ENCODE peak calls at places on chromosome 15, in six cellular contexts. One of them, this sample, is unnamed.
A peak's percentile ranks its signal among the peaks of the same experiment; 100 is the strongest.

GRCh38 chr15:78077860-78078187 is 313 bp upstream of the TBC1D2B start:
- DNase-seq in PC-3: peak; percentile 38
- DNase-seq in fibroblast of lung: peak; percentile 40
- DNase-seq in astrocyte: no peak
- DNase-seq in PC-9: no peak
- DNase-seq in DND-41: no peak
- DNase-seq in this sample: no peak

GRCh38 chr15:64828985-64829384 is 3.5 kb upstream of the PIF1 start:
- DNase-seq in PC-3: peak; percentile 67
- DNase-seq in fibroblast of lung: no peak
- DNase-seq in astrocyte: peak; percentile 26
- DNase-seq in PC-9: no peak
- DNase-seq in DND-41: no peak
- DNase-seq in this sample: no peak

GRCh38 chr15:89749951-89750559 is 994 bp downstream of the MESP1 start:
- DNase-seq in PC-3: peak; percentile 27
- DNase-seq in fibroblast of lung: no peak
- DNase-seq in astrocyte: no peak
- DNase-seq in PC-9: no peak
- DNase-seq in DND-41: no peak
- DNase-seq in this sample: no peak

GRCh38 chr15:71042356-71042922 is 72.8 kb upstream of the THSD4 start:
- DNase-seq in PC-3: no peak
- DNase-seq in fibroblast of lung: no peak
- DNase-seq in astrocyte: peak; percentile 22
- DNase-seq in PC-9: no peak
- DNase-seq in DND-41: no peak
- DNase-seq in this sample: no peak

GRCh38 chr15:89423981-89424380 is 72.4 kb downstream of the RHCG start:
- DNase-seq in PC-3: no peak
- DNase-seq in fibroblast of lung: no peak
- DNase-seq in astrocyte: no peak
- DNase-seq in PC-9: no peak
- DNase-seq in DND-41: no peak
- DNase-seq in this sample: no peak

GRCh38 chr15:99703603-99704443 is 29.4 kb downstream of the LYSMD4 start:
- DNase-seq in PC-3: peak; percentile 77
- DNase-seq in fibroblast of lung: peak; percentile 96
- DNase-seq in astrocyte: peak; percentile 87
- DNase-seq in PC-9: no peak
- DNase-seq in DND-41: no peak
- DNase-seq in this sample: peak; percentile 77

GRCh38 chr15:65641723-65642475 is 20.2 kb downstream of the SLC24A1 start:
- DNase-seq in PC-3: no peak
- DNase-seq in fibroblast of lung: peak; percentile 17
- DNase-seq in astrocyte: no peak
- DNase-seq in PC-9: no peak
- DNase-seq in DND-41: no peak
- DNase-seq in this sample: no peak

GRCh38 chr15:74802290-74802689 is 10.3 kb upstream of the LMAN1L start:
- DNase-seq in PC-3: no peak
- DNase-seq in fibroblast of lung: no peak
- DNase-seq in astrocyte: no peak
- DNase-seq in PC-9: no peak
- DNase-seq in DND-41: no peak
- DNase-seq in this sample: no peak

GRCh38 chr15:23472033-23472432 is 25.0 kb upstream of the GOLGA6L2 start:
- DNase-seq in PC-3: no peak
- DNase-seq in fibroblast of lung: no peak
- DNase-seq in astrocyte: no peak
- DNase-seq in PC-9: no peak
- DNase-seq in DND-41: no peak
- DNase-seq in this sample: no peak

GRCh38 chr15:90962021-90962420 is 7.3 kb downstream of the RCCD1 start:
- DNase-seq in PC-3: no peak
- DNase-seq in fibroblast of lung: no peak
- DNase-seq in astrocyte: no peak
- DNase-seq in PC-9: no peak
- DNase-seq in DND-41: no peak
- DNase-seq in this sample: no peak

GRCh38 chr15:88375234-88375926 is 91.8 kb downstream of the MRPL46 start:
- DNase-seq in PC-3: no peak
- DNase-seq in fibroblast of lung: peak; percentile 52
- DNase-seq in astrocyte: peak; percentile 91
- DNase-seq in PC-9: no peak
- DNase-seq in DND-41: no peak
- DNase-seq in this sample: no peak

GRCh38 chr15:45535486-45536042 is 13.0 kb upstream of the SLC30A4 start:
- DNase-seq in PC-3: no peak
- DNase-seq in fibroblast of lung: no peak
- DNase-seq in astrocyte: no peak
- DNase-seq in PC-9: no peak
- DNase-seq in DND-41: no peak
- DNase-seq in this sample: no peak

DNA sequence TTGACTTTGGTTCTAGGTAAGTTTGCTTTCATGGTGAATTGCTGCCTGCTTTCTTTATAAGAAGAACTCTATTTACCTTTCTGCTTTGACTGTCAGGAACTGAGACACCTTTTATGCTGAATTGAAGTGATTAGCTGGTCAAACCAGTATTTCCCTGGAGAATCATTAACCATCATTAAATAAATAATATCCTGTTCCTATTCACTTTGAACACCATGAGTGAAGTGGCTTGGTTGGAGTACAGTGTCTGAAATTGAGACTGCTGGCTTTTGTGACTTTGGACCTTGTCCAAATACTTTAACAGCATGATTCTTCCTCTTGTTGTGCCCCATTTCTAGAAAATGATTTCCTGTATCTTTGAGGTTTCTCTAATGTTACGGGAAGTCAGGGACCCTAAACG is 5.6 kb upstream of the TMEM62 start:
- DNase-seq in PC-3: peak; percentile 75
- DNase-seq in fibroblast of lung: no peak
- DNase-seq in astrocyte: no peak
- DNase-seq in PC-9: no peak
- DNase-seq in DND-41: no peak
- DNase-seq in this sample: peak; percentile 50
- H3K27ac ChIP-seq in PC-3: peak overlapping the region; percentile 35
- H3K27ac ChIP-seq in fibroblast of lung: no peak overlapping the region
- H3K27ac ChIP-seq in astrocyte: no peak overlapping the region
- H3K27ac ChIP-seq in PC-9: no peak overlapping the region
- H3K27ac ChIP-seq in DND-41: no peak overlapping the region
- H3K27ac ChIP-seq in this sample: no peak overlapping the region

GRCh38 chr15:96369825-96370621 is 39.5 kb downstream of the NR2F2 start:
- DNase-seq in PC-3: no peak
- DNase-seq in fibroblast of lung: no peak
- DNase-seq in astrocyte: no peak
- DNase-seq in PC-9: no peak
- DNase-seq in DND-41: no peak
- DNase-seq in this sample: no peak
- TF ChIP-seq EZH2 in PC-3: no peak
- TF ChIP-seq EZH2 in fibroblast of lung: no peak
- TF ChIP-seq EZH2 in astrocyte: peak; percentile 2
- TF ChIP-seq EZH2 in PC-9: no peak
- TF ChIP-seq EZH2 in DND-41: no peak
- TF ChIP-seq EZH2 in this sample: no peak

GRCh38 chr15:49236869-49237268 is 66.8 kb downstream of the GALK2 start:
- DNase-seq in PC-3: no peak
- DNase-seq in fibroblast of lung: no peak
- DNase-seq in astrocyte: no peak
- DNase-seq in PC-9: no peak
- DNase-seq in DND-41: no peak
- DNase-seq in this sample: no peak

GRCh38 chr15:49227602-49228001 is 57.6 kb downstream of the GALK2 start:
- DNase-seq in PC-3: no peak
- DNase-seq in fibroblast of lung: no peak
- DNase-seq in astrocyte: no peak
- DNase-seq in PC-9: no peak
- DNase-seq in DND-41: no peak
- DNase-seq in this sample: no peak

GRCh38 chr15:49235446-49236207 is 65.6 kb downstream of the GALK2 start:
- DNase-seq in PC-3: peak; percentile 60
- DNase-seq in fibroblast of lung: peak; percentile 94
- DNase-seq in astrocyte: peak; percentile 71
- DNase-seq in PC-9: peak; percentile 30
- DNase-seq in DND-41: peak; percentile 56
- DNase-seq in this sample: no peak

GRCh38 chr15:49229922-49230321 is 59.9 kb downstream of the GALK2 start:
- DNase-seq in PC-3: no peak
- DNase-seq in fibroblast of lung: no peak
- DNase-seq in astrocyte: no peak
- DNase-seq in PC-9: no peak
- DNase-seq in DND-41: peak; percentile 17
- DNase-seq in this sample: no peak

GRCh38 chr15:49232407-49232806 is 62.4 kb downstream of the GALK2 start:
- DNase-seq in PC-3: no peak
- DNase-seq in fibroblast of lung: no peak
- DNase-seq in astrocyte: no peak
- DNase-seq in PC-9: no peak
- DNase-seq in DND-41: no peak
- DNase-seq in this sample: no peak
- H3K9me3 ChIP-seq in PC-3: no peaks in the 10 kb centered on the region
- H3K9me3 ChIP-seq in fibroblast of lung: no peaks in the 10 kb centered on the region
- H3K9me3 ChIP-seq in astrocyte: no peaks in the 10 kb centered on the region
- H3K9me3 ChIP-seq in PC-9: no peaks in the 10 kb centered on the region
- H3K9me3 ChIP-seq in DND-41: peaks cover 2% of the 10 kb centered on the region
- H3K9me3 ChIP-seq in this sample: peaks cover 4% of the 10 kb centered on the region

DNA sequence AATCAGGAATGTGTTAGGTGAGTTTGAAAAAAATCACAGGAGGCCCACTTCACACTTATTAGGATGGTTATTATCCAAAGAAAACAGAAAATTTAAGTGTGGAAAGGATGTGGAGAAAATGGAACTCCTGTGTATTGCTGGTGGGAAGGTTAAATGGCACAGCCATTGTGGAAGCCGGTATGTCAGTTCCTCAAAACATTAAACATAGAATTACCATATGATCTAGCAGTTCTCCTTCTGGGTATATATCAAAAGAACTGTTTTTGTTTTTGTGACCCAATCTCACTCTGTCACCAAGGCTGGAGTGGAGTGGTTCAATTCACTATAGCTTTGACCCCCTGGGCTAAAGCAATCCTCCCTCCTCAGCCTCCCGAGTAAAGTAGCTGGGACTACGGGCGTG is 10.4 kb upstream of the ZFYVE19 start:
- DNase-seq in PC-3: no peak
- DNase-seq in fibroblast of lung: no peak
- DNase-seq in astrocyte: no peak
- DNase-seq in PC-9: no peak
- DNase-seq in DND-41: no peak
- DNase-seq in this sample: no peak
- H3K27ac ChIP-seq in PC-3: peak overlapping the region; percentile 2
- H3K27ac ChIP-seq in fibroblast of lung: no peak overlapping the region
- H3K27ac ChIP-seq in astrocyte: no peak overlapping the region
- H3K27ac ChIP-seq in PC-9: peak overlapping the region; percentile 54
- H3K27ac ChIP-seq in DND-41: no peak overlapping the region
- H3K27ac ChIP-seq in this sample: peak overlapping the region; percentile 26

DNA sequence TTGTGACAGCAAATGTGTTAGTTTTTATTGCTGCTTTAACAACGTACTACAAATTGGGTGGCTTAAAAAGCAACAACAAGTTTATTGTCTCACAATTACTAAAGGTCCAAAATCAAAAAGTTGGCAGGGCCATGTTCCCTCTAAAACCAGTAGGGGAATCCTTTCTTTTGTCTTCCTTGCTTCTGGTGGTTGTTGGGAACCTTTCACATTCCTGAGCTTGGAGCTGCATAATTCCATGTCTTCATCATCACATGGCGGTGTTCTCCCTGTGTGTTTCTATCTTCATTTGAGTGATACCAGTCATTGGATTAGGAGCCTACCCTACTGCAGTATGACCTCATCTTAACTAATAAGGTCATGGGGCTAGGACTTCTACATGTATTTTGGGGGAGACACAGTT is 7.4 kb downstream of the SPRED1 start:
- DNase-seq in PC-3: no peak
- DNase-seq in fibroblast of lung: no peak
- DNase-seq in astrocyte: peak; percentile 61
- DNase-seq in PC-9: no peak
- DNase-seq in DND-41: no peak
- DNase-seq in this sample: no peak
- TF ChIP-seq EZH2 in PC-3: no peak
- TF ChIP-seq EZH2 in fibroblast of lung: no peak
- TF ChIP-seq EZH2 in astrocyte: no peak
- TF ChIP-seq EZH2 in PC-9: no peak
- TF ChIP-seq EZH2 in DND-41: no peak
- TF ChIP-seq EZH2 in this sample: no peak

GRCh38 chr15:56146756-56147155 is 96.9 kb downstream of the RFX7 start:
- DNase-seq in PC-3: no peak
- DNase-seq in fibroblast of lung: peak; percentile 27
- DNase-seq in astrocyte: no peak
- DNase-seq in PC-9: no peak
- DNase-seq in DND-41: no peak
- DNase-seq in this sample: no peak

GRCh38 chr15:56149071-56149470 is 94.6 kb downstream of the RFX7 start:
- DNase-seq in PC-3: no peak
- DNase-seq in fibroblast of lung: peak; percentile 43
- DNase-seq in astrocyte: peak; percentile 43
- DNase-seq in PC-9: no peak
- DNase-seq in DND-41: no peak
- DNase-seq in this sample: no peak

GRCh38 chr15:56148099-56148498 is 95.6 kb downstream of the RFX7 start:
- DNase-seq in PC-3: no peak
- DNase-seq in fibroblast of lung: no peak
- DNase-seq in astrocyte: no peak
- DNase-seq in PC-9: no peak
- DNase-seq in DND-41: no peak
- DNase-seq in this sample: no peak

GRCh38 chr15:56150204-56150603 is 93.5 kb downstream of the RFX7 start:
- DNase-seq in PC-3: no peak
- DNase-seq in fibroblast of lung: no peak
- DNase-seq in astrocyte: no peak
- DNase-seq in PC-9: no peak
- DNase-seq in DND-41: no peak
- DNase-seq in this sample: no peak
- H3K9me3 ChIP-seq in PC-3: no peaks in the 10 kb centered on the region
- H3K9me3 ChIP-seq in fibroblast of lung: no peaks in the 10 kb centered on the region
- H3K9me3 ChIP-seq in astrocyte: no peaks in the 10 kb centered on the region
- H3K9me3 ChIP-seq in PC-9: no peaks in the 10 kb centered on the region
- H3K9me3 ChIP-seq in DND-41: peaks cover 4% of the 10 kb centered on the region
- H3K9me3 ChIP-seq in this sample: no peaks in the 10 kb centered on the region

GRCh38 chr15:96336045-96336642 is 5.6 kb downstream of the NR2F2 start:
- DNase-seq in PC-3: peak; percentile 33
- DNase-seq in fibroblast of lung: no peak
- DNase-seq in astrocyte: no peak
- DNase-seq in PC-9: no peak
- DNase-seq in DND-41: no peak
- DNase-seq in this sample: no peak

GRCh38 chr15:96338772-96339661 is 8.5 kb downstream of the NR2F2 start:
- DNase-seq in PC-3: peak; percentile 44
- DNase-seq in fibroblast of lung: peak; percentile 67
- DNase-seq in astrocyte: no peak
- DNase-seq in PC-9: no peak
- DNase-seq in DND-41: no peak
- DNase-seq in this sample: no peak

GRCh38 chr15:96337991-96338771 is 7.7 kb downstream of the NR2F2 start:
- DNase-seq in PC-3: peak; percentile 11
- DNase-seq in fibroblast of lung: peak; percentile 42
- DNase-seq in astrocyte: no peak
- DNase-seq in PC-9: no peak
- DNase-seq in DND-41: no peak
- DNase-seq in this sample: no peak

GRCh38 chr15:96336643-96337353 is 6.3 kb downstream of the NR2F2 start:
- DNase-seq in PC-3: peak; percentile 57
- DNase-seq in fibroblast of lung: peak; percentile 76
- DNase-seq in astrocyte: peak; percentile 31
- DNase-seq in PC-9: no peak
- DNase-seq in DND-41: no peak
- DNase-seq in this sample: no peak

GRCh38 chr15:96337354-96337990 is 7.0 kb downstream of the NR2F2 start:
- DNase-seq in PC-3: peak; percentile 18
- DNase-seq in fibroblast of lung: no peak
- DNase-seq in astrocyte: peak; percentile 19
- DNase-seq in PC-9: no peak
- DNase-seq in DND-41: no peak
- DNase-seq in this sample: no peak
- H3K27ac ChIP-seq in PC-3: peak overlapping the region; percentile 88
- H3K27ac ChIP-seq in fibroblast of lung: peak overlapping the region; percentile 95
- H3K27ac ChIP-seq in astrocyte: peak overlapping the region; percentile 86
- H3K27ac ChIP-seq in PC-9: no peak overlapping the region
- H3K27ac ChIP-seq in DND-41: no peak overlapping the region
- H3K27ac ChIP-seq in this sample: peak overlapping the region; percentile 86